ENCODE peak calls at places on chromosome 9, in six cellular contexts. W is pancreas; I is RWPE1; S is upper lobe of right lung; D is CD8-positive, alpha-beta T cell; F is ascending aorta. E is an unnamed sample.

GRCh38 chr9:111036068-111036789 is 2.0 kb downstream of the LPAR1 start:
- DNase-seq in F (no peak), W (peak), I (peak), D (no peak), S (peak), E (no peak)

GRCh38 chr9:134554750-134555655 is 86.6 kb upstream of the COL5A1 start:
- DNase-seq in I (no peak), S (peak), F (no peak), W (no peak), D (no peak), E (no peak)

GRCh38 chr9:89879276-89879675 is 274.5 kb downstream of the GADD45G start:
- DNase-seq in F (no peak), S (peak), W (no peak), I (no peak), D (no peak), E (no peak)

GRCh38 chr9:135926402-135927194 is 19.3 kb upstream of the CAMSAP1 start:
- DNase-seq in W (no peak), F (peak), S (peak), I (peak), D (no peak), E (peak)

GRCh38 chr9:126690431-126691051 is 76.8 kb downstream of the LMX1B start:
- DNase-seq in W (peak), S (peak), F (no peak), D (peak), I (peak), E (peak)

GRCh38 chr9:98344581-98344980 is 89.1 kb upstream of the TBC1D2 start:
- DNase-seq in W (no peak), D (no peak), I (no peak), F (no peak), S (no peak), E (no peak)

GRCh38 chr9:13555516-13555915 is 276.0 kb upstream of the MPDZ start:
- DNase-seq in I (no peak), S (no peak), W (no peak), F (no peak), D (no peak), E (no peak)

GRCh38 chr9:12784461-12785250 is 9.8 kb downstream of the LURAP1L start:
- DNase-seq in F (peak), W (peak), S (peak), I (peak), D (no peak), E (peak)

GRCh38 chr9:126631254-126631653 is 17.5 kb downstream of the LMX1B start:
- DNase-seq in I (no peak), W (no peak), D (no peak), S (no peak), F (no peak), E (peak)

GRCh38 chr9:14437336-14438231 is 123.6 kb upstream of the NFIB start:
- DNase-seq in F (no peak), D (no peak), I (no peak), W (no peak), S (no peak), E (peak)

DNA sequence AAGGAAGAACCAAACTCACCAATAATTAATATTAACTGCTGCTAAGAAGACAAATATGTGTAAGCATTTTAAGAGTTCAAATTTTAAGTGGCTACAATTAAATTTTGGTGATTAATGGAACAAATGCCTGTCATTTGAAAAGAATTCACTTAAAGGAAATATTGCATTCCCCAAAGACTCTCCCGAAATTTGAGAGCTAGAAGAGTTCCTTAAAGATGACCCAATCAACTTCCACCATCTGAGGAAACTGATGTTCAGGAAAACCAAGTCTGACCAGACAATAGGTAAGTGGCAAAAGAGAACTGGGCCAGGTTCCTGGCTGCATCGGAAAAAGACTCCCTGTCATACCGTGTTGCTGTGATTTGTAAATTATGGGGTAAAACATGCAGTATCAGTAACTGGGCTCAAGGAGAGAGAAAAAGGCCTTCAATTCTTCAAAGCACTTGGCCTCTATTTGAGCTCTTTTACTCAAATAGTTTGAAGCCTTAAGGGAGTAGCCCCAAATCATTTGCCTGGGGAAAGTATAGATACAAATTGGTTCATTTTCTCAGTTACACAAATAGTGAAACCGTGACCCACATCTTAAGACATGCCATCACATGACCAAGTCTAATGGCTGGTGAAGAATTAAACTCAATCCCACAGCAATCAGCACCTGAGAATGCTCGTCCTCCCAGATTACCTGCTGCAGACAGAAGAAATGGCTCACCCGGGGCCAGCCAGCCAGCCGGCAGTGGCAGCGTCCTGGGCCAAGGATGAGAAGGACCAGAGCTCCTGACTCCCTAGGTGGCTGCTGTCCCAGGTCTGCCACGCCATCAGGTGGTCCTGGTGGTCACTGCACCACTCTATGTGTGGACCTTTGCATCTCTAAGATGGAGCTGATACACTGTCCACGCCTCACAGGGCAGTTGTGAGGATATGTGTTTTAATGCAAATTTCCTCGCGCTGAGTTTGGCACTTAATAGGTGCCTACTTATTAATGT is 162.9 kb downstream of the TTLL11 start:
- DNase-seq in S (no peak), F (no peak), D (no peak), I (no peak), W (no peak), E (no peak)
- TF ChIP-seq CTCF in S (no peak), F (no peak), D (no peak), I (no peak), W (no peak), E (no peak)

GRCh38 chr9:130182090-130182909 is 10.1 kb downstream of the NCS1 start:
- DNase-seq in D (no peak), F (no peak), S (no peak), I (no peak), W (no peak), E (no peak)
- TF ChIP-seq CTCF in D (no peak), F (no peak), S (no peak), I (no peak), W (no peak), E (no peak)

DNA sequence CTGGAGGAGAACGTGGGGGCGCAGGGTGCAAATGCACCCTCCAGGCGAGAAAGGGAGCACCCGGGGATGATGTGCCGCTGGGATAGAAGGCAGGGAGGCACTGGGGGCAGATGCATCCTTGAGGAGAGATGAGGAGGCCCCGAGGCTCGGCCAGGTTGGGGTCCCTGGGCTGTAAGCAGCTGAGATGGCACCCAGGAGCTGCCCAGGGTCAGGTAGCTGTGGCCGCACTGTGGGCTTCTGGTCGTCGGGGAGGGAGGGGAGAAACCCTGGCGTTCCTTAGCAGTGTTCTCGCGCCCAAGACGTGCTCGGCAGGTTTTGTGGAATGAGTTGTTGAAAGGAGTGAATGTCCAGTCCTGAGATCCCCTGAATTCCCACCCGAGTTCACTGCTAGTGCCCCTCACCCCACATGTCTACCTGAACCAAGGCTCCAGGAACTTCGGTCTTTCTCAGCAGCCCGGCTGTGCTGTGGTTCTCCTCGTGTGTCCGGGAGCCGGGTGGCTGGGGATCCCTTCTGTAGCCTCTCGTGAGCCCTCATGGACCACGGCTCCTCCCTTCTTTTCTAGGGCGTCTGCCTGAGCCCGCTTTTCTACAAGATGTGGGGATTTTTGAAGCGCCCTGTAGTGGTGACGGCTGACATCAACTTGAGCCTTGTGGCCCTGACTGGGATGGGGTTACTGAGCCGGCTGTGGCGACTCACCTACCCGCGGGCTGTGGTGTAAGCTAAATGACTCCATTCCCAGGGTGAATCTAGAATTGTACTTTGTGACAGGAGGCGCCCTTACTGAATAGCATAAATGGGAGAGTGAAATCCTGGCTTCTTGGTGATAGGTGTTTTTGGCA is 1.1 kb downstream of the POMT1 start:
- DNase-seq in W (no peak), F (no peak), D (peak), S (no peak), I (peak), E (peak)
- TF ChIP-seq CTCF in W (no peak), F (no peak), D (no peak), S (no peak), I (no peak), E (no peak)

DNA sequence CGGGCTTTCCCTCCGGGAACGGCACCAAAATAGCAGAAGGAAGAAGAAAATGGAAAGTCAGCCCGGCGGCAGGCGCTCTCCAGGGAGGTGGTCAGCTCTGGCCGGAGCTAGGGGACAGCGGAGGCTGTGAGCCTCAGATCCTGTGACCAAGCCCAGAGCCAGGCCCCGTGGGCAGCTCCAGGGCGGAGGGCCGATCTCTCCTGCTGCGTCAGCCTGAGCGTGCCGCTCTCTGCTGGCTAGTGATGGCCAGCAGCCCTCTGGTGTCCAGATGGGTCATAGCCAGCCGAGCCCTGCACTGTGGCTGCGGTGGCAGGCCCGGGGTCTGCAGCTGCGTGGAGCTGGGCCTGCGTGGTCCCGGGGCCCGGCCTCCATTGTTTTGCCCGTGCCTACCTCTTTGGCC is 16.9 kb upstream of the NRARP start:
- DNase-seq in S (no peak), W (peak), I (no peak), F (no peak), D (no peak), E (no peak)
- TF ChIP-seq CTCF in S (peak), W (no peak), I (no peak), F (peak), D (no peak), E (no peak)

DNA sequence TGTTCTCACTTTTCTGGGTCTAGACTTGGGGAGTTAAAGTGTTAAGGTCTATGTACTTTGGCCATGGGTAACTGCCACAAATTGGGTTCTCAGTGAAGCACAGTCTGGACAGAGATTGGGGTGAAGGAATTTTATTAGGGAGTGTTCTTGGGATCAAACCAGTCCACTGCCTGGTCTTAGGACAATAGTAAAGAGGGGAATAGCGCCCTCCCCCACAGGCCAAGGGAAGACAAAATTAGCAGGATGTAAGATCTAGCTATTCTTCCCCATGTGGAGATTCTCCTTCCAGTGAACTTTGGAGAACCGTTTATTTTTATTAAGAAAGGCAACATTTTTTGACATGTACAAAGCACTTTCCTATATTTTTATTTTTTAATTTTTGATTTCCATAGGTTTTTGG is 18.4 kb upstream of the RIC1 start:
- DNase-seq in I (no peak), D (no peak), W (no peak), S (no peak), F (no peak), E (no peak)
- TF ChIP-seq CTCF in I (no peak), D (no peak), W (no peak), S (no peak), F (no peak), E (no peak)

GRCh38 chr9:94796687-94797086 is 70.2 kb downstream of the AOPEP start:
- DNase-seq in S (no peak), D (no peak), I (no peak), W (no peak), F (no peak), E (no peak)
- TF ChIP-seq CTCF in S (no peak), D (no peak), I (no peak), W (no peak), F (no peak), E (no peak)

GRCh38 chr9:35385042-35385441 is 104.9 kb upstream of the RUSC2 start:
- DNase-seq in I (no peak), F (no peak), W (no peak), D (no peak), S (no peak), E (peak)
- TF ChIP-seq CTCF in I (no peak), F (peak), W (no peak), D (no peak), S (peak), E (no peak)

GRCh38 chr9:73806876-73807275 is 655.2 kb downstream of the ANXA1 start:
- DNase-seq in I (no peak), S (no peak), W (no peak), F (no peak), D (no peak), E (no peak)
- TF ChIP-seq CTCF in I (no peak), S (no peak), W (no peak), F (no peak), D (no peak), E (no peak)

GRCh38 chr9:92295240-92295790 is 1.8 kb upstream of the IARS1 start:
- DNase-seq in F (no peak), D (no peak), W (no peak), S (no peak), I (no peak), E (no peak)

GRCh38 chr9:92295827-92296258 is 2.3 kb upstream of the IARS1 start:
- DNase-seq in W (no peak), D (no peak), F (no peak), S (no peak), I (peak), E (no peak)

GRCh38 chr9:92299116-92299515 is 5.6 kb upstream of the IARS1 start:
- DNase-seq in F (no peak), I (no peak), D (no peak), S (no peak), W (no peak), E (no peak)

GRCh38 chr9:92298036-92298435 is 4.5 kb upstream of the IARS1 start:
- DNase-seq in F (no peak), D (no peak), I (no peak), S (no peak), W (no peak), E (no peak)

DNA sequence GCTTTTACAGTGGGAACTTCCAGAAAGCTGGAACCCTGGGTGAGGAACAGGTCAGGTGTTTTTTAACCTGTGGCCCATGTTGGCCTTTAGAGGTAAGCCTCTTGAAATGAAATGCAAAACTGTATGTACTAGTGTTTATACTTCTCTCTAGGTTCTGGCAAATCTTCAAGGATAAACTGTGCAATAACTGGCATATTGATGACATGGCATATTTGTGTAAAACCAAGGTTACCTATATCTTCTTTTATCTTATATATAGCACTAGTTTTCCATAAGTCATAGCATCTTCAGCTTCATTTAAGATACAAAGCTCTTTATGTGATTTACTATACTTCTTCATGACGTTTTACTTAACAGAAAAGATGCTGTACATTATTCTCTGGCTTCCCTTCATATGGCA is 7.4 kb upstream of the IARS1 start:
- DNase-seq in W (no peak), F (no peak), D (no peak), I (no peak), S (no peak), E (no peak)
- TF ChIP-seq CTCF in W (no peak), F (no peak), D (no peak), I (no peak), S (no peak), E (no peak)

GRCh38 chr9:117541192-117541591 is 126.3 kb upstream of the ASTN2 start:
- DNase-seq in D (no peak), I (no peak), F (no peak), W (no peak), S (no peak), E (no peak)
- TF ChIP-seq CTCF in D (no peak), I (no peak), F (no peak), W (no peak), S (no peak), E (no peak)